ENCODE peak calls at places on chromosomes 4 and X, in seven cellular contexts. F is AG20443; S is hypothalamus; L is AG04450; G is ureter; T is G401; I is activated T-cell treated with anti-CD3 and anti-CD28 coated beads, Interleukin-2, amount 50 U/mL, for 48 hours. N is an unnamed sample.

GRCh38 chrX:83658731-83659130 is 150.6 kb downstream of the POU3F4 start:
- DNase-seq in F (no peak), S (no peak), L (no peak), G (no peak), T (no peak), I (no peak), N (no peak)

GRCh38 chr4:188439641-188440311 is 300.5 kb downstream of the TRIML1 start:
- DNase-seq in F (peak), S (peak), L (no peak), G (peak), T (peak), I (no peak), N (peak)

GRCh38 chr4:26323807-26324206 is 3.0 kb downstream of the RBPJ start:
- DNase-seq in F (no peak), S (no peak), L (no peak), G (no peak), T (no peak), I (no peak), N (no peak)

GRCh38 chr4:8760561-8760960 is 111.1 kb downstream of the HMX1 start:
- DNase-seq in F (no peak), S (no peak), L (no peak), G (no peak), T (no peak), I (no peak), N (no peak)

GRCh38 chr4:153954654-153955053 is 165.8 kb upstream of the SFRP2 start:
- DNase-seq in F (no peak), S (no peak), L (no peak), G (no peak), T (no peak), I (no peak), N (no peak)

GRCh38 chrX:30888526-30889146 is 418 bp downstream of the TAB3 start:
- DNase-seq in F (peak), S (no peak), L (no peak), G (no peak), T (peak), I (peak), N (no peak)

GRCh38 chrX:119605398-119605738 is 856 bp downstream of the NKRF start:
- DNase-seq in F (peak), S (peak), L (no peak), G (no peak), T (no peak), I (no peak), N (peak)

GRCh38 chrX:150544835-150545790 is 23.3 kb upstream of the MTM1 start:
- DNase-seq in F (no peak), S (peak), L (no peak), G (no peak), T (no peak), I (no peak), N (no peak)

GRCh38 chr4:159191989-159192388 is 89.1 kb downstream of the RAPGEF2 start:
- DNase-seq in F (peak), S (no peak), L (no peak), G (no peak), T (no peak), I (no peak), N (peak)

GRCh38 chrX:2689773-2690666 is 1.1 kb upstream of the CD99 start:
- DNase-seq in F (no peak), S (no peak), L (no peak), G (no peak), T (no peak), I (no peak), N (no peak)

GRCh38 chrX:41337140-41337539 is 3.2 kb downstream of the DDX3X start:
- DNase-seq in F (no peak), S (no peak), L (no peak), G (no peak), T (no peak), I (no peak), N (no peak)

GRCh38 chrX:68163446-68163845 is 269.8 kb downstream of the OPHN1 start:
- DNase-seq in F (no peak), S (no peak), L (no peak), G (no peak), T (no peak), I (no peak), N (no peak)

GRCh38 chr4:169337510-169337909 is 66.8 kb upstream of the SH3RF1 start:
- DNase-seq in F (peak), S (no peak), L (peak), G (no peak), T (no peak), I (no peak), N (no peak)

N was measured in MG63.